ENCODE peak calls at places on chromosomes 13 and 19, in ten cellular contexts. H, O, I, X, W, B, Z, K, M and Q are unnamed samples.

GRCh38 chr13:44219808-44220544 is 153.6 kb upstream of the SERP2 start:
- DNase-seq in H (no peak), O (no peak), I (no peak), X (no peak), W (no peak), B (no peak), Z (no peak), K (no peak), M (no peak), Q (no peak)

GRCh38 chr13:95626768-95627167 is 17.7 kb downstream of the DZIP1 start:
- DNase-seq in H (no peak), O (no peak), I (no peak), X (no peak), W (no peak), B (no peak), Z (no peak), K (no peak), M (no peak), Q (no peak)

GRCh38 chr19:30528919-30529318 is 156.7 kb downstream of the ZNF536 start:
- DNase-seq in H (no peak), O (no peak), I (no peak), X (no peak), W (no peak), B (no peak), Z (no peak), K (no peak), M (no peak), Q (no peak)

GRCh38 chr19:5926641-5927438 is 12.8 kb downstream of the CAPS start:
- DNase-seq in H (no peak), O (no peak), I (peak), X (no peak), W (no peak), B (no peak), Z (no peak), K (no peak), M (peak), Q (peak)

GRCh38 chr13:19184176-19184575 is 2.6 kb upstream of the TUBA3C start:
- DNase-seq in H (no peak), O (no peak), I (no peak), X (no peak), W (no peak), B (no peak), Z (peak), K (no peak), M (no peak), Q (no peak)

GRCh38 chr13:93476175-93476574 is 249.6 kb downstream of the GPC6 start:
- DNase-seq in H (no peak), O (no peak), I (no peak), X (no peak), W (no peak), B (no peak), Z (no peak), K (no peak), M (no peak), Q (no peak)

GRCh38 chr19:28213476-28214082 is 999.4 kb downstream of the UQCRFS1 start:
- DNase-seq in H (no peak), O (no peak), I (no peak), X (no peak), W (no peak), B (peak), Z (no peak), K (no peak), M (no peak), Q (no peak)

GRCh38 chr13:31880849-31881494 is 141.6 kb downstream of the RXFP2 start:
- DNase-seq in H (no peak), O (no peak), I (no peak), X (no peak), W (no peak), B (no peak), Z (no peak), K (no peak), M (no peak), Q (no peak)

GRCh38 chr13:110411316-110412105 is 104.4 kb downstream of the COL4A2 start:
- DNase-seq in H (no peak), O (no peak), I (no peak), X (no peak), W (no peak), B (no peak), Z (no peak), K (no peak), M (no peak), Q (no peak)